ENCODE peak calls at places on chromosome 20, in ten cellular contexts. G is lung; M is GM06990; D is cardiac fibroblast; R is adipocyte; V is mucosa of descending colon; K is body of pancreas; S is tibial artery; E is AG10803; L is naive thymus-derived CD4-positive, alpha-beta T cell. W is an unnamed sample.
A peak's percentile ranks its signal among the peaks of the same experiment; 100 is the strongest.

GRCh38 chr20:61169870-61170269 is 82.2 kb upstream of the CDH4 start:
- DNase-seq in R (no peak), E (no peak), L (no peak), D (no peak), V (no peak), S (no peak), G (no peak), M (no peak), K (no peak), W (no peak)

GRCh38 chr20:33689973-33690372 is 3.8 kb upstream of the E2F1 start:
- DNase-seq in S (no peak), K (no peak), M (no peak), V (no peak), E (no peak), G (no peak), D (peak; percentile 65), R (no peak), L (peak; percentile 56), W (no peak)

GRCh38 chr20:50588034-50588736 is 78.0 kb downstream of the PTPN1 start:
- DNase-seq in D (peak; percentile 71), R (peak; percentile 78), K (peak; percentile 67), G (peak; percentile 77), S (peak; percentile 51), M (no peak), E (peak; percentile 47), V (peak; percentile 84), L (peak; percentile 54), W (no peak)

GRCh38 chr20:25319241-25320034 is 71.2 kb downstream of the ABHD12 start:
- DNase-seq in M (no peak), K (no peak), L (no peak), D (no peak), V (peak; percentile 2), S (no peak), R (no peak), G (no peak), E (no peak), W (no peak)

GRCh38 chr20:45861157-45862075 is 4.0 kb downstream of the ZSWIM3 start:
- DNase-seq in R (no peak), E (no peak), V (peak; percentile 53), D (no peak), G (no peak), M (no peak), K (peak; percentile 31), L (no peak), S (no peak), W (no peak)

GRCh38 chr20:50513169-50514034 is 3.2 kb downstream of the PTPN1 start:
- DNase-seq in K (no peak), S (no peak), E (peak; percentile 47), D (peak; percentile 88), R (peak; percentile 70), M (no peak), L (no peak), G (no peak), V (no peak), W (no peak)

GRCh38 chr20:32203556-32204484 is 3.7 kb downstream of the PLAGL2 start:
- DNase-seq in S (no peak), R (no peak), M (no peak), V (peak; percentile 50), D (peak; percentile 64), G (no peak), K (no peak), L (peak; percentile 26), E (no peak), W (peak; percentile 74)

GRCh38 chr20:45402946-45403345 is 5.1 kb upstream of the DBNDD2 start:
- DNase-seq in R (peak; percentile 15), G (no peak), V (no peak), E (no peak), M (no peak), S (no peak), L (no peak), D (peak; percentile 47), K (no peak), W (no peak)

GRCh38 chr20:38044685-38045084 is 11.1 kb downstream of the RPRD1B start:
- DNase-seq in K (no peak), L (no peak), R (no peak), D (no peak), S (no peak), E (no peak), V (no peak), G (no peak), M (no peak), W (no peak)

GRCh38 chr20:5164645-5165399 is 38.0 kb downstream of the CDS2 start:
- DNase-seq in G (no peak), R (no peak), D (no peak), S (no peak), K (no peak), L (no peak), E (no peak), V (no peak), M (no peak), W (no peak)

GRCh38 chr20:13037727-13038126 is 29.0 kb downstream of the SPTLC3 start:
- DNase-seq in D (peak; percentile 33), V (no peak), S (no peak), G (no peak), R (no peak), M (no peak), K (no peak), E (peak; percentile 15), L (no peak), W (no peak)

GRCh38 chr20:51119914-51120313 is 97.0 kb upstream of the KCNG1 start:
- DNase-seq in R (no peak), S (no peak), G (no peak), L (no peak), V (no peak), M (no peak), K (no peak), E (no peak), D (no peak), W (no peak)

GRCh38 chr20:49916146-49917002 is 1.0 kb upstream of the SPATA2 start:
- DNase-seq in V (peak; percentile 78), L (no peak), M (peak; percentile 64), D (peak; percentile 52), E (peak; percentile 25), G (no peak), S (no peak), R (no peak), K (peak; percentile 77), W (no peak)

GRCh38 chr20:34112600-34113061 is 588 bp upstream of the EIF2S2 start:
- DNase-seq in L (peak; percentile 25), S (peak; percentile 34), G (no peak), R (peak; percentile 67), D (peak; percentile 62), K (peak; percentile 30), V (peak; percentile 59), M (no peak), E (peak; percentile 55), W (no peak)

GRCh38 chr20:8161262-8162071 is 29.4 kb downstream of the PLCB1 start:
- DNase-seq in R (no peak), G (no peak), E (no peak), V (peak; percentile 14), L (no peak), K (peak; percentile 33), S (no peak), D (peak; percentile 66), M (peak; percentile 26), W (no peak)

GRCh38 chr20:1171461-1172093 is 13.2 kb downstream of the TMEM74B start:
- DNase-seq in D (peak; percentile 48), M (no peak), G (no peak), E (peak; percentile 13), L (no peak), S (no peak), V (peak; percentile 43), K (no peak), R (peak; percentile 46), W (no peak)
- H3K4me3 ChIP-seq in D (no peak overlapping the region), M (no peak overlapping the region), G (no peak overlapping the region), E (no peak overlapping the region), L (no peak overlapping the region), S (no peak overlapping the region), V (no peak overlapping the region), K (no peak overlapping the region), R (no peak overlapping the region), W (no peak overlapping the region)

DNA sequence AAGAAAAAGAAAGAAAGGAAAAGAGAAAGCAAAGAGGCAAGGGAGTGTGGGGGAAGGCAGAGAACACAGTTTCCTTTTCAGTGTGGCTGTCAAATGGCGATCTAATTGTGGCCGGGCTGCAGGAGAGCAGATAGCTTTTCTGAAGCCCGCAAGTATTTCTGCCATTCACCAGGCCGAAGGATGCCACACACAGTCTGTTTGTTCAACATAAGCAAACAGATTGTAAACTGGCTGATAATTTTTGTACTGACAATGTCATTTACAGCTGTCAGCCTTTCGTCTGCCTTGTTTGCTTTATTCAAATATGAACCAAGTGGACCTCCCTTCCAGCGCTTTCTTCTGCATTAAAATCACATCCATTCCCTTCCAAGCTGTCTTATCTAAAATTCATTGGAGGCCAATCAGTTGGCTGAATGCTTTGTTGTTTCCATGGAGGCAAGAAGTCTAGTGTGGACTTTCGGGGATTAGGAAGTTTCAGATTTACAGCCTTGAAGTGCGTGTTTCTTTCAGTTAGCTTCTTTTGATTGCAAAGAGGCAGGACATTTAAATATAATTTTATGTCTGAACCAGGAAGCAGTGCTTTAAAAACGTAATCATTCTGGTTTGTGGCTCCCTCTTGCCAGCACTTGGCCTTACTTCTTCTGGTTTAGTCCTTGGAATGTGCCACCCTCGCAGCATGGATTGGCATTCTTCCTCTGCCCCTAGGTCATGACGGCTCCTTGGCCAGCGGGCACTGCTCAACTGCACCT is 180.3 kb downstream of the FOXA2 start:
- DNase-seq in G (peak; percentile 57), S (no peak), E (no peak), R (no peak), M (no peak), L (no peak), D (no peak), V (peak; percentile 33), K (peak; percentile 38), W (peak; percentile 67)
- H3K4me3 ChIP-seq in G (no peak overlapping the region), S (peak overlapping the region; percentile 25), E (peak overlapping the region; percentile 41), R (peak overlapping the region; percentile 68), M (peak overlapping the region; percentile 20), L (no peak overlapping the region), D (peak overlapping the region; percentile 9), V (no peak overlapping the region), K (no peak overlapping the region), W (no peak overlapping the region)

DNA sequence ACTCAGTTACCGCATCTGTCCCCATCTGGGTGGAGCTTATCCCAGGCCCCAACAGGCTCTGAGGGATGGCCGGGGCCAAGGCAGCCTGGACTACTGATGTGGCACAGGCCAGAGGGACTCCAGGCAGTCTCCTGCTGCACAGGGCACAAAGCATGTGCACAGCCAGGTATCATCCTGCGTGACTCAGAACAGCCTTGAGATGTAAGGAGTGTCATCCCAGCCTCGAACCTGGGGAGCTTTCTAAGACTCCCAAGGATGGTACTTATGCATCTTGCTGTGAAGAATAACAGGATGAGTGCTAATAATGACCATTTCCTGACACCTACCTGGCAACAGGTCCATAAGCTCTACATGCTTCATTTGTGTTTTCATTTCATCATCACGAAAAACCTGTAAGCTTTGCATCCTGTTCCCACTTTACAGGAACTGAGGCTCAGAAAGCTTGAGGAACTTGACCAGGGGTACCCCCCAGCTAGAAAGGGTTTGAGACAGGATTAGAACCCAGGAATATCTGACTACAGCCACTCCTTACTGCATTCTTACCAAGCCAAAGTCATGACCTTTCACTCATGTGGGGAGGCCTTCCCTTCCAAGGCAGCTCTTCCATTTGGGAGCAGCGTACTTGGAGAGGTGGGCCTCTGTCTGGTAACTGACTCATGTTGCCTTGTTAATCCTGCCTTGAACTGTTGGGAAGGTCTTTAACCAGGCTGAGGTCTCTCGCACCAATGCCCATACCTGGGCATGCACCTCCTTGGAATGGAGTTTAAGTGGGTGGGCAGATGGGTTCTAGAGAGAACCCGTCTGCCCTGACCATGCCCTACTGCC is 1.9 kb downstream of the TRIB3 start:
- DNase-seq in D (no peak), M (no peak), R (no peak), E (no peak), K (no peak), G (no peak), V (no peak), L (no peak), S (no peak), W (no peak)
- H3K4me3 ChIP-seq in D (peak overlapping the region; percentile 83), M (peak overlapping the region; percentile 92), R (peak overlapping the region; percentile 84), E (peak overlapping the region; percentile 82), K (no peak overlapping the region), G (no peak overlapping the region), V (no peak overlapping the region), L (peak overlapping the region; percentile 40), S (no peak overlapping the region), W (peak overlapping the region; percentile 79)

GRCh38 chr20:63768591-63769515 is 29.3 kb downstream of the SLC2A4RG start:
- DNase-seq in E (no peak), K (no peak), S (no peak), D (no peak), V (no peak), G (no peak), M (no peak), L (no peak), R (no peak), W (no peak)
- H3K4me3 ChIP-seq in E (no peak overlapping the region), K (no peak overlapping the region), S (no peak overlapping the region), D (no peak overlapping the region), V (no peak overlapping the region), G (no peak overlapping the region), M (no peak overlapping the region), L (no peak overlapping the region), R (no peak overlapping the region), W (no peak overlapping the region)

W was measured in LNCaP clone FGC.